ENCODE peak calls at places on chromosomes 16 and 17, in ten cellular contexts. V, E, N, J, B, W, D, X, F and S are unnamed samples.

GRCh38 chr17:29855686-29856085 is 74.3 kb downstream of the SSH2 start:
- DNase-seq in W (no peak), E (no peak), B (no peak), D (no peak), F (no peak), X (no peak), V (no peak), N (no peak), J (no peak), S (no peak)

GRCh38 chr16:87936375-87937230 is at the start of gene CA5A:
- DNase-seq in D (no peak), V (no peak), X (no peak), F (no peak), B (no peak), W (no peak), E (no peak), J (no peak), N (no peak), S (no peak)

GRCh38 chr17:35866356-35866950 is 2.2 kb downstream of the HEATR9 start:
- DNase-seq in N (no peak), V (no peak), D (no peak), F (no peak), B (peak), E (no peak), X (no peak), W (no peak), J (no peak), S (no peak)

GRCh38 chr17:61015966-61016365 is 338.3 kb downstream of the BCAS3 start:
- DNase-seq in F (no peak), B (no peak), V (no peak), D (no peak), N (no peak), X (no peak), E (no peak), J (no peak), W (no peak), S (no peak)

GRCh38 chr17:45430738-45431530 is 1.7 kb downstream of the ARHGAP27 start:
- DNase-seq in N (peak), J (no peak), W (no peak), D (no peak), E (no peak), B (peak), V (no peak), F (peak), X (peak), S (peak)

GRCh38 chr16:726438-727290 is at the start of the genes CCDC78 and HAGHL:
- DNase-seq in E (no peak), N (peak), D (peak), X (peak), B (peak), V (peak), F (peak), W (peak), J (peak), S (peak)

GRCh38 chr16:86609115-86609514 is 30.8 kb downstream of the FOXL1 start:
- DNase-seq in B (no peak), F (no peak), X (no peak), E (no peak), D (no peak), V (no peak), N (no peak), W (no peak), J (no peak), S (no peak)

GRCh38 chr16:4232541-4233386 is 9.1 kb downstream of the SRL start:
- DNase-seq in X (no peak), W (no peak), N (no peak), J (no peak), F (no peak), E (no peak), B (no peak), V (no peak), D (no peak), S (no peak)

GRCh38 chr16:87076331-87076949 is 240.8 kb downstream of the C16orf95 start:
- DNase-seq in D (no peak), X (no peak), B (no peak), E (no peak), N (no peak), J (no peak), F (no peak), V (no peak), W (no peak), S (no peak)

GRCh38 chr16:57536306-57537193 is at the start of gene CCDC102A:
- DNase-seq in D (peak), W (no peak), V (no peak), N (no peak), B (peak), J (peak), F (peak), E (no peak), X (peak), S (no peak)

GRCh38 chr17:64622931-64623654 is 39.0 kb downstream of the SMURF2 start:
- DNase-seq in W (no peak), B (peak), J (no peak), V (no peak), E (no peak), X (no peak), N (no peak), F (no peak), D (no peak), S (peak)

GRCh38 chr17:36627101-36627500 is 25.7 kb downstream of the MRM1 start:
- DNase-seq in X (no peak), W (no peak), E (no peak), F (no peak), V (no peak), N (no peak), B (no peak), D (no peak), J (no peak), S (no peak)

GRCh38 chr16:15778999-15779614 is 77.7 kb downstream of the MYH11 start:
- DNase-seq in W (no peak), V (no peak), E (no peak), N (no peak), D (no peak), F (no peak), X (no peak), B (no peak), J (no peak), S (no peak)

GRCh38 chr16:4380131-4381063 is 8.7 kb downstream of the VASN start:
- DNase-seq in W (no peak), V (no peak), B (no peak), X (no peak), E (no peak), F (no peak), D (no peak), J (no peak), N (no peak), S (no peak)

GRCh38 chr16:75114946-75115825 is 1.4 kb downstream of the LDHD start:
- DNase-seq in J (no peak), D (no peak), X (no peak), B (no peak), W (no peak), V (no peak), E (no peak), F (no peak), N (no peak), S (no peak)

GRCh38 chr16:13120557-13120956 is 219.2 kb downstream of the SHISA9 start:
- DNase-seq in J (no peak), B (no peak), V (no peak), E (no peak), F (no peak), W (no peak), X (no peak), N (no peak), D (no peak), S (no peak)

GRCh38 chr16:84834403-84834772 is 14.6 kb downstream of the CRISPLD2 start:
- DNase-seq in F (no peak), J (no peak), D (no peak), W (no peak), E (no peak), B (no peak), V (no peak), N (no peak), X (no peak), S (no peak)

GRCh38 chr16:27326738-27327585 is 13.2 kb downstream of the IL4R start:
- DNase-seq in J (no peak), E (peak), X (peak), B (peak), W (peak), D (peak), F (peak), N (no peak), V (no peak), S (peak)

GRCh38 chr17:27778193-27778592 is 22.1 kb downstream of the NOS2 start:
- DNase-seq in F (no peak), J (no peak), W (no peak), B (peak), V (no peak), X (no peak), D (no peak), N (no peak), E (no peak), S (no peak)

GRCh38 chr17:6457688-6458190 is 13.5 kb downstream of the PIMREG start:
- DNase-seq in N (no peak), E (no peak), B (no peak), X (no peak), J (no peak), D (no peak), F (peak), W (no peak), V (no peak), S (peak)

GRCh38 chr17:80825471-80826345 is 165.9 kb upstream of the CHMP6 start:
- DNase-seq in F (no peak), W (no peak), J (no peak), E (no peak), D (no peak), B (no peak), X (no peak), N (no peak), V (no peak), S (no peak)

GRCh38 chr17:6775871-6776405 is at the start of gene FBXO39:
- DNase-seq in F (no peak), V (no peak), W (no peak), N (no peak), J (no peak), D (no peak), B (no peak), X (no peak), E (no peak), S (no peak)

GRCh38 chr17:80214012-80214877 is 5.9 kb downstream of the SGSH start:
- DNase-seq in D (no peak), J (no peak), F (no peak), V (no peak), W (no peak), E (no peak), X (no peak), B (no peak), N (no peak), S (no peak)

GRCh38 chr16:58196898-58197313 is 1.0 kb downstream of the CSNK2A2 start:
- DNase-seq in F (no peak), W (no peak), X (no peak), V (no peak), B (no peak), N (no peak), D (no peak), J (peak), E (no peak), S (peak)

GRCh38 chr17:43106552-43106951 is 18.6 kb downstream of the BRCA1 start:
- DNase-seq in W (no peak), D (no peak), E (no peak), F (no peak), J (no peak), X (no peak), N (no peak), V (no peak), B (no peak), S (no peak)

GRCh38 chr17:8469964-8470363 is 34.3 kb downstream of the NDEL1 start:
- DNase-seq in V (no peak), B (no peak), W (no peak), F (no peak), N (no peak), D (no peak), E (no peak), J (no peak), X (no peak), S (no peak)

GRCh38 chr16:85148959-85149358 is 36.7 kb upstream of the CIBAR2 start:
- DNase-seq in B (peak), N (no peak), F (no peak), J (no peak), X (no peak), V (no peak), W (no peak), D (no peak), E (no peak), S (no peak)

GRCh38 chr17:17346428-17347233 is 43.5 kb downstream of the NT5M start:
- DNase-seq in D (no peak), J (no peak), F (no peak), N (no peak), B (no peak), E (no peak), W (no peak), V (no peak), X (no peak), S (no peak)